ENCODE peak calls at places on chromosome X, in four cellular contexts. C is MCF 10A, N is fibroblast of mammary gland, P is Daoy. T is an unnamed sample.

GRCh38 chrX:154751121-154751668 is 318 bp upstream of the GAB3 start:
- DNase-seq in P (no peak), C (no peak), N (no peak), T (no peak)

GRCh38 chrX:22389544-22390243 is 117.0 kb downstream of the CBLL2 start:
- DNase-seq in P (peak), C (peak), N (peak), T (no peak)

GRCh38 chrX:31209005-31209612 is 137.3 kb upstream of the FTHL17 start:
- DNase-seq in C (peak), P (peak), N (no peak), T (peak)

GRCh38 chrX:132364313-132364712 is 124.5 kb downstream of the MBNL3 start:
- DNase-seq in P (no peak), C (no peak), N (no peak), T (no peak)

GRCh38 chrX:41043950-41044349 is 41.3 kb upstream of the USP9X start:
- DNase-seq in C (peak), P (peak), N (peak), T (no peak)

GRCh38 chrX:39983715-39984114 is 114.0 kb downstream of the BCOR start:
- DNase-seq in P (peak), C (peak), N (peak), T (no peak)

GRCh38 chrX:103063191-103063845 is 653 bp downstream of the BEX1 start:
- DNase-seq in P (peak), C (peak), N (peak), T (no peak)

GRCh38 chrX:86051741-86052140 is 4.4 kb upstream of the CHM start:
- DNase-seq in C (no peak), N (no peak), P (no peak), T (no peak)